ENCODE peak calls at places on chromosome 1, in six cellular contexts. C is IMR-90, W is transverse colon, S is uterus, T is tibial nerve, J is heart left ventricle. D is an unnamed sample.

GRCh38 chr1:209692745-209693504 is 11.7 kb upstream of the HSD11B1 start:
- DNase-seq in S (peak; percentile 74), J (peak; percentile 85), C (peak; percentile 83), T (peak; percentile 34), W (peak; percentile 79), D (peak; percentile 70)

GRCh38 chr1:115275216-115275615 is 62.8 kb downstream of the NGF start:
- DNase-seq in W (no peak), J (no peak), T (no peak), S (no peak), C (peak; percentile 30), D (no peak)

GRCh38 chr1:1287288-1288110 is 7.3 kb downstream of the SCNN1D start:
- DNase-seq in W (no peak), S (no peak), C (no peak), T (no peak), J (no peak), D (no peak)

GRCh38 chr1:8026976-8027747 is 1.1 kb upstream of the ERRFI1 start:
- DNase-seq in J (no peak), W (peak; percentile 47), S (peak; percentile 53), T (no peak), C (peak; percentile 80), D (no peak)

GRCh38 chr1:184034761-184035379 is 2.7 kb downstream of the COLGALT2 start:
- DNase-seq in J (no peak), C (no peak), W (no peak), T (no peak), S (no peak), D (no peak)

GRCh38 chr1:26602378-26602959 is 72.9 kb downstream of the RPS6KA1 start:
- DNase-seq in W (peak; percentile 22), J (no peak), C (peak; percentile 68), S (peak; percentile 65), T (no peak), D (no peak)

GRCh38 chr1:115326419-115326818 is 11.6 kb downstream of the NGF start:
- DNase-seq in W (no peak), S (no peak), C (no peak), T (no peak), J (no peak), D (no peak)

GRCh38 chr1:177164380-177165068 is at the start of gene ASTN1:
- DNase-seq in T (no peak), W (no peak), C (no peak), J (no peak), S (no peak), D (no peak)

GRCh38 chr1:116475850-116476218 is 95.0 kb downstream of the CD58 start:
- DNase-seq in S (no peak), T (no peak), W (no peak), C (no peak), J (peak; percentile 28), D (peak; percentile 56)

GRCh38 chr1:89871768-89872473 is 51.1 kb downstream of the LRRC8D start:
- DNase-seq in S (no peak), J (no peak), T (no peak), C (no peak), W (no peak), D (no peak)

DNA sequence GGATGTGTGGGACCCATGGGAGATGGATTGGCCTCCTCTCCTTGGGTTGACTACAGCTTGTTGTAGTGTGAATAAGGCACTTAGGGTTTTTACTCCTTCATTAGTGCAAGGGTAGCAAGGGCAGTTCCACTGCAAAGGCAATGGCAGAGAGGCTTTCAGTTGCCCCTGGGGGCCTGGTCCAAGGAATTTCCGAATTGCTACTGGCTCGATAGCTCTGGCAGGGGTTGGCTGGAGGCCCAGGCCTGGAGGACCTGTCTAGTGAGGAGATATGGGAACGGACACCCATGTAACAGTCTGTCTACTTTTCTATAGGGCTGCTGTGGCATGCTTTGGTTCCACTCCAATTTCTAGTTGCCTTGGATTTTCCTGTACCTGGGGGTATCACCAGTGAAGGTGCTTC is 218.9 kb upstream of the C1orf105 start:
- DNase-seq in C (no peak), W (no peak), J (no peak), T (no peak), S (no peak), D (no peak)
- TF ChIP-seq POLR2A in C (no peak), W (no peak), J (no peak), T (no peak), S (no peak), D (no peak)

GRCh38 chr1:11797525-11798216 is 8.1 kb downstream of the MTHFR start:
- DNase-seq in W (no peak), J (peak; percentile 79), T (no peak), C (peak; percentile 51), S (no peak), D (no peak)

GRCh38 chr1:11794446-11795237 is 11.1 kb downstream of the MTHFR start:
- DNase-seq in W (no peak), S (no peak), T (no peak), C (no peak), J (peak; percentile 60), D (no peak)

GRCh38 chr1:11793819-11794218 is 11.9 kb downstream of the MTHFR start:
- DNase-seq in S (no peak), C (no peak), W (no peak), J (no peak), T (no peak), D (no peak)

GRCh38 chr1:11795238-11795890 is 10.4 kb downstream of the MTHFR start:
- DNase-seq in C (no peak), J (no peak), T (no peak), W (no peak), S (no peak), D (no peak)

DNA sequence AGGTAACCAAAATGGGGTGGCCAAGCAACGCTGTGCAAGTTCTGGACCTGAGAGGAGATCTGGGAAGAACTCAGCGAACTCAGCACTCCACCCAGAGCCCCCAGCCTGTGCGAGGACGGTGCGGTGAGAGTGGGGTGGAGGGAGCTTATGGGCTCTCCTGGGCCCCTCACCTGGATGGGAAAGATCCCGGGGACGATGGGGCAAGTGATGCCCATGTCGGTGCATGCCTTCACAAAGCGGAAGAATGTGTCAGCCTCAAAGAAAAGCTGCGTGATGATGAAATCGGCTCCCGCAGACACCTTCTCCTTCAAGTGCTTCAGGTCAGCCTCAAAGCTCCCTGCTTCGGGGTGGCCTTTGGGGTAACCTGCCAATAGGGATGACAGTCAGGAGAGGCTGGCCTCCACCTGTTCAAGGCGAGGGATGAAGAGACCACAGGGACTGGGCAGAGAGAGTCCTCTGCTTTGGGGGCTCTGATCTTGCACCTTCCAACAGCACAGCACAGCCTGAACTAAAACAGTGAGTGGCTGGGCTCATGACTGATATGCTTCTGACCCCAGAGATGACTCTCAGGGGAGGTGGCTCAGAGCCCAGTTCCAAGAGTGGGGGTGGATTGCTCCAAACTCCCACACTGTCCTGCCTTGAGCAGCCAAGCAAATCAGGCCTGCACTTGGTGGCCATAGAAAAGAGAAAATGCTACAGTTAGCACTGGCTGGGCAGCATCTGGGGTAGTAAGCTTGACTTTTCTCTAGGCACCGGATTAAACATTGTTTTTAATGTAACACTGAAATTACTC is 9.5 kb downstream of the MTHFR start:
- DNase-seq in W (no peak), C (peak; percentile 64), S (no peak), T (no peak), J (peak; percentile 85), D (no peak)
- TF ChIP-seq POLR2A in W (no peak), C (no peak), S (no peak), T (no peak), J (peak; percentile 56), D (no peak)

GRCh38 chr1:160577661-160578060 is 1.6 kb downstream of the CD84 start:
- DNase-seq in J (no peak), C (no peak), T (no peak), S (no peak), W (no peak), D (no peak)

GRCh38 chr1:160578694-160579191 is 553 bp downstream of the CD84 start:
- DNase-seq in S (no peak), W (no peak), C (no peak), T (no peak), J (no peak), D (no peak)

GRCh38 chr1:160580208-160580812 is 1.0 kb upstream of the CD84 start:
- DNase-seq in T (no peak), S (no peak), C (no peak), W (no peak), J (no peak), D (no peak)

GRCh38 chr1:160578175-160578693 is 1.1 kb downstream of the CD84 start:
- DNase-seq in J (no peak), T (no peak), S (no peak), W (no peak), C (no peak), D (no peak)

GRCh38 chr1:160579216-160579701 is at the start of gene CD84:
- DNase-seq in S (no peak), T (no peak), J (no peak), C (no peak), W (no peak), D (no peak)
- TF ChIP-seq POLR2A in S (no peak), T (no peak), J (no peak), C (no peak), W (no peak), D (no peak)

GRCh38 chr1:44775078-44775929 is at the start of gene RPS8:
- DNase-seq in W (peak; percentile 95), C (peak; percentile 93), J (peak; percentile 96), T (peak; percentile 88), S (peak; percentile 95), D (peak; percentile 98)
- TF ChIP-seq POLR2A in W (peak; percentile 97), C (peak; percentile 99), J (peak; percentile 96), T (peak; percentile 93), S (peak; percentile 95), D (peak; percentile 86)